ENCODE peak calls at places on chromosomes 11 and 22, in ten cellular contexts. One of them, this sample, is unnamed.

GRCh38 chr22:23395476-23396361 is 184.4 kb downstream of the IGLL1 start:
- DNase-seq in mammary epithelial cell: no peak
- DNase-seq in CD4-positive, CD25-positive, alpha-beta regulatory T cell: no peak
- DNase-seq in CD8-positive, alpha-beta T cell: no peak
- DNase-seq in left lung: no peak
- DNase-seq in PC-3: no peak
- DNase-seq in right cardiac atrium: no peak
- DNase-seq in MM.1S: no peak
- DNase-seq in cardiac muscle cell: no peak
- DNase-seq in stomach: no peak
- DNase-seq in this sample: no peak

GRCh38 chr11:31643831-31644230 is 134.3 kb downstream of the ELP4 start:
- DNase-seq in mammary epithelial cell: no peak
- DNase-seq in CD4-positive, CD25-positive, alpha-beta regulatory T cell: no peak
- DNase-seq in CD8-positive, alpha-beta T cell: no peak
- DNase-seq in left lung: no peak
- DNase-seq in PC-3: peak; percentile 78
- DNase-seq in right cardiac atrium: no peak
- DNase-seq in MM.1S: no peak
- DNase-seq in cardiac muscle cell: peak; percentile 42
- DNase-seq in stomach: no peak
- DNase-seq in this sample: no peak

GRCh38 chr22:45688606-45689080 is 17.0 kb downstream of the ATXN10 start:
- DNase-seq in mammary epithelial cell: peak; percentile 62
- DNase-seq in CD4-positive, CD25-positive, alpha-beta regulatory T cell: no peak
- DNase-seq in CD8-positive, alpha-beta T cell: no peak
- DNase-seq in left lung: no peak
- DNase-seq in PC-3: peak; percentile 91
- DNase-seq in right cardiac atrium: no peak
- DNase-seq in MM.1S: no peak
- DNase-seq in cardiac muscle cell: peak; percentile 91
- DNase-seq in stomach: no peak
- DNase-seq in this sample: no peak

GRCh38 chr11:64239662-64240466 is 1.0 kb upstream of the FKBP2 start:
- DNase-seq in mammary epithelial cell: no peak
- DNase-seq in CD4-positive, CD25-positive, alpha-beta regulatory T cell: no peak
- DNase-seq in CD8-positive, alpha-beta T cell: no peak
- DNase-seq in left lung: peak; percentile 42
- DNase-seq in PC-3: no peak
- DNase-seq in right cardiac atrium: no peak
- DNase-seq in MM.1S: no peak
- DNase-seq in cardiac muscle cell: no peak
- DNase-seq in stomach: no peak
- DNase-seq in this sample: no peak

GRCh38 chr11:74849525-74850391 is 99.1 kb downstream of the XRRA1 start:
- DNase-seq in mammary epithelial cell: peak; percentile 79
- DNase-seq in CD4-positive, CD25-positive, alpha-beta regulatory T cell: no peak
- DNase-seq in CD8-positive, alpha-beta T cell: no peak
- DNase-seq in left lung: no peak
- DNase-seq in PC-3: peak; percentile 74
- DNase-seq in right cardiac atrium: peak; percentile 49
- DNase-seq in MM.1S: no peak
- DNase-seq in cardiac muscle cell: peak; percentile 66
- DNase-seq in stomach: no peak
- DNase-seq in this sample: no peak

GRCh38 chr11:69640260-69640994 is 529 bp upstream of the CCND1 start:
- DNase-seq in mammary epithelial cell: peak; percentile 52
- DNase-seq in CD4-positive, CD25-positive, alpha-beta regulatory T cell: no peak
- DNase-seq in CD8-positive, alpha-beta T cell: no peak
- DNase-seq in left lung: no peak
- DNase-seq in PC-3: peak; percentile 35
- DNase-seq in right cardiac atrium: no peak
- DNase-seq in MM.1S: peak; percentile 40
- DNase-seq in cardiac muscle cell: peak; percentile 33
- DNase-seq in stomach: peak; percentile 57
- DNase-seq in this sample: no peak

GRCh38 chr22:50115693-50116092 is 25.9 kb downstream of the MOV10L1 start:
- DNase-seq in mammary epithelial cell: no peak
- DNase-seq in CD4-positive, CD25-positive, alpha-beta regulatory T cell: no peak
- DNase-seq in CD8-positive, alpha-beta T cell: no peak
- DNase-seq in left lung: no peak
- DNase-seq in PC-3: peak; percentile 80
- DNase-seq in right cardiac atrium: peak; percentile 22
- DNase-seq in MM.1S: no peak
- DNase-seq in cardiac muscle cell: peak; percentile 61
- DNase-seq in stomach: no peak
- DNase-seq in this sample: no peak

GRCh38 chr11:2885676-2886081 is at the start of gene CDKN1C:
- DNase-seq in mammary epithelial cell: peak; percentile 65
- DNase-seq in CD4-positive, CD25-positive, alpha-beta regulatory T cell: peak; percentile 79
- DNase-seq in CD8-positive, alpha-beta T cell: peak; percentile 84
- DNase-seq in left lung: peak; percentile 93
- DNase-seq in PC-3: peak; percentile 75
- DNase-seq in right cardiac atrium: peak; percentile 88
- DNase-seq in MM.1S: peak; percentile 85
- DNase-seq in cardiac muscle cell: peak; percentile 93
- DNase-seq in stomach: peak; percentile 92
- DNase-seq in this sample: no peak

GRCh38 chr11:40388097-40388818 is 1071.2 kb downstream of the LRRC4C start:
- DNase-seq in mammary epithelial cell: no peak
- DNase-seq in CD4-positive, CD25-positive, alpha-beta regulatory T cell: no peak
- DNase-seq in CD8-positive, alpha-beta T cell: no peak
- DNase-seq in left lung: no peak
- DNase-seq in PC-3: peak; percentile 63
- DNase-seq in right cardiac atrium: no peak
- DNase-seq in MM.1S: no peak
- DNase-seq in cardiac muscle cell: no peak
- DNase-seq in stomach: no peak
- DNase-seq in this sample: no peak

GRCh38 chr11:103053997-103054396 is 38.0 kb downstream of the DCUN1D5 start:
- DNase-seq in mammary epithelial cell: no peak
- DNase-seq in CD4-positive, CD25-positive, alpha-beta regulatory T cell: no peak
- DNase-seq in CD8-positive, alpha-beta T cell: no peak
- DNase-seq in left lung: no peak
- DNase-seq in PC-3: no peak
- DNase-seq in right cardiac atrium: no peak
- DNase-seq in MM.1S: no peak
- DNase-seq in cardiac muscle cell: no peak
- DNase-seq in stomach: no peak
- DNase-seq in this sample: no peak
- H3K27me3 ChIP-seq in mammary epithelial cell: no peaks in the 10 kb centered on the region
- H3K27me3 ChIP-seq in CD4-positive, CD25-positive, alpha-beta regulatory T cell: no peaks in the 10 kb centered on the region
- H3K27me3 ChIP-seq in CD8-positive, alpha-beta T cell: no peaks in the 10 kb centered on the region
- H3K27me3 ChIP-seq in left lung: no peaks in the 10 kb centered on the region
- H3K27me3 ChIP-seq in PC-3: no peaks in the 10 kb centered on the region
- H3K27me3 ChIP-seq in right cardiac atrium: no peaks in the 10 kb centered on the region
- H3K27me3 ChIP-seq in MM.1S: no peaks in the 10 kb centered on the region
- H3K27me3 ChIP-seq in cardiac muscle cell: no peaks in the 10 kb centered on the region
- H3K27me3 ChIP-seq in stomach: no peaks in the 10 kb centered on the region
- H3K27me3 ChIP-seq in this sample: no peaks in the 10 kb centered on the region

GRCh38 chr22:31626427-31627150 is 35.4 kb downstream of the PISD start:
- DNase-seq in mammary epithelial cell: no peak
- DNase-seq in CD4-positive, CD25-positive, alpha-beta regulatory T cell: no peak
- DNase-seq in CD8-positive, alpha-beta T cell: no peak
- DNase-seq in left lung: peak; percentile 49
- DNase-seq in PC-3: no peak
- DNase-seq in right cardiac atrium: peak; percentile 74
- DNase-seq in MM.1S: no peak
- DNase-seq in cardiac muscle cell: peak; percentile 45
- DNase-seq in stomach: peak; percentile 45
- DNase-seq in this sample: no peak
- H3K4me1 ChIP-seq in mammary epithelial cell: peaks cover 24% of the 10 kb centered on the region
- H3K4me1 ChIP-seq in CD4-positive, CD25-positive, alpha-beta regulatory T cell: peaks cover 30% of the 10 kb centered on the region
- H3K4me1 ChIP-seq in CD8-positive, alpha-beta T cell: peaks cover 38% of the 10 kb centered on the region
- H3K4me1 ChIP-seq in left lung: peaks cover 29% of the 10 kb centered on the region
- H3K4me1 ChIP-seq in PC-3: no peaks in the 10 kb centered on the region
- H3K4me1 ChIP-seq in right cardiac atrium: peaks cover 22% of the 10 kb centered on the region
- H3K4me1 ChIP-seq in MM.1S: peaks cover 8% of the 10 kb centered on the region
- H3K4me1 ChIP-seq in cardiac muscle cell: peaks cover 8% of the 10 kb centered on the region
- H3K4me1 ChIP-seq in stomach: peaks cover 46% of the 10 kb centered on the region
- H3K4me1 ChIP-seq in this sample: peaks cover 39% of the 10 kb centered on the region

GRCh38 chr22:28769394-28770085 is 3.0 kb upstream of the CCDC117 start:
- DNase-seq in mammary epithelial cell: no peak
- DNase-seq in CD4-positive, CD25-positive, alpha-beta regulatory T cell: no peak
- DNase-seq in CD8-positive, alpha-beta T cell: no peak
- DNase-seq in left lung: no peak
- DNase-seq in PC-3: no peak
- DNase-seq in right cardiac atrium: no peak
- DNase-seq in MM.1S: no peak
- DNase-seq in cardiac muscle cell: no peak
- DNase-seq in stomach: no peak
- DNase-seq in this sample: no peak

GRCh38 chr22:28768701-28769393 is 3.6 kb upstream of the CCDC117 start:
- DNase-seq in mammary epithelial cell: no peak
- DNase-seq in CD4-positive, CD25-positive, alpha-beta regulatory T cell: no peak
- DNase-seq in CD8-positive, alpha-beta T cell: no peak
- DNase-seq in left lung: no peak
- DNase-seq in PC-3: no peak
- DNase-seq in right cardiac atrium: no peak
- DNase-seq in MM.1S: no peak
- DNase-seq in cardiac muscle cell: no peak
- DNase-seq in stomach: no peak
- DNase-seq in this sample: no peak

GRCh38 chr22:28773461-28773867 is 969 bp downstream of the CCDC117 start:
- DNase-seq in mammary epithelial cell: peak; percentile 55
- DNase-seq in CD4-positive, CD25-positive, alpha-beta regulatory T cell: peak; percentile 58
- DNase-seq in CD8-positive, alpha-beta T cell: no peak
- DNase-seq in left lung: no peak
- DNase-seq in PC-3: no peak
- DNase-seq in right cardiac atrium: no peak
- DNase-seq in MM.1S: peak; percentile 66
- DNase-seq in cardiac muscle cell: peak; percentile 34
- DNase-seq in stomach: no peak
- DNase-seq in this sample: no peak

GRCh38 chr22:28772633-28773460 is at the start of gene CCDC117:
- DNase-seq in mammary epithelial cell: peak; percentile 86
- DNase-seq in CD4-positive, CD25-positive, alpha-beta regulatory T cell: peak; percentile 97
- DNase-seq in CD8-positive, alpha-beta T cell: peak; percentile 91
- DNase-seq in left lung: peak; percentile 98
- DNase-seq in PC-3: peak; percentile 79
- DNase-seq in right cardiac atrium: peak; percentile 97
- DNase-seq in MM.1S: peak; percentile 95
- DNase-seq in cardiac muscle cell: peak; percentile 98
- DNase-seq in stomach: peak; percentile 94
- DNase-seq in this sample: peak; percentile 88

DNA sequence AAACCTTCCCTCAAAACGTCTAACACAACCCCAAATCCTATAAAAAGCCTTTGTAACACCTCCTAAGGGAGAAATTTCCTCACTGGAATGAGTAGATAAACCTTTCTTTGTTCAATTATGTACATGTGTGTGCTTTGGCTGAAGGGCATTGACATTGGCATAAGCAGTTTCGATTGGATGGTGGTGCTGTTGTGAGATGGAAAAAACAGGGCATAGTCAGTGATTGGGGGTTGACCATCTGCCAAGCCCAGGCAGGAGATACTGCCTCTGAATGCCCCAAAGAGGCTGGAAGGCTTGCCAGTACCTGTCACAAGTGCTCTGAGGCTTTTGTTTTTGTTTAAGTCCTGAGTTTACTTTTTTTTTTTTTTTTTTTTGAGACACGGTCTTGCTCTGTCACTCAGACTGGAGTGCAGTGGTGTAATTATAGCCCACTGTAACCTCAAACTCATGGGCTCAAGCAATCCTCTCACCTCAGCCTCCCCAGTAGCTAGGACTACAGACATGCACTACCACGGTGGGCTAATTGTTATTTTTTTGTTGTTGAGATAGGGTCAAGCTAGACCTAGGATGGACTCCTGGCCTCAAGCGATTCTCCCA is 1.2 kb upstream of the CCDC117 start:
- DNase-seq in mammary epithelial cell: peak; percentile 90
- DNase-seq in CD4-positive, CD25-positive, alpha-beta regulatory T cell: no peak
- DNase-seq in CD8-positive, alpha-beta T cell: no peak
- DNase-seq in left lung: no peak
- DNase-seq in PC-3: no peak
- DNase-seq in right cardiac atrium: no peak
- DNase-seq in MM.1S: no peak
- DNase-seq in cardiac muscle cell: no peak
- DNase-seq in stomach: peak; percentile 84
- DNase-seq in this sample: no peak
- H3K27me3 ChIP-seq in mammary epithelial cell: no peaks in the 10 kb centered on the region
- H3K27me3 ChIP-seq in CD4-positive, CD25-positive, alpha-beta regulatory T cell: no peaks in the 10 kb centered on the region
- H3K27me3 ChIP-seq in CD8-positive, alpha-beta T cell: no peaks in the 10 kb centered on the region
- H3K27me3 ChIP-seq in left lung: no peaks in the 10 kb centered on the region
- H3K27me3 ChIP-seq in PC-3: no peaks in the 10 kb centered on the region
- H3K27me3 ChIP-seq in right cardiac atrium: no peaks in the 10 kb centered on the region
- H3K27me3 ChIP-seq in MM.1S: no peaks in the 10 kb centered on the region
- H3K27me3 ChIP-seq in cardiac muscle cell: no peaks in the 10 kb centered on the region
- H3K27me3 ChIP-seq in stomach: no peaks in the 10 kb centered on the region
- H3K27me3 ChIP-seq in this sample: no peaks in the 10 kb centered on the region

GRCh38 chr11:36360318-36360717 is 64.2 kb downstream of the PRR5L start:
- DNase-seq in mammary epithelial cell: no peak
- DNase-seq in CD4-positive, CD25-positive, alpha-beta regulatory T cell: peak; percentile 34
- DNase-seq in CD8-positive, alpha-beta T cell: no peak
- DNase-seq in left lung: no peak
- DNase-seq in PC-3: no peak
- DNase-seq in right cardiac atrium: no peak
- DNase-seq in MM.1S: no peak
- DNase-seq in cardiac muscle cell: no peak
- DNase-seq in stomach: no peak
- DNase-seq in this sample: no peak

GRCh38 chr11:36361901-36362391 is 65.9 kb downstream of the PRR5L start:
- DNase-seq in mammary epithelial cell: peak; percentile 79
- DNase-seq in CD4-positive, CD25-positive, alpha-beta regulatory T cell: no peak
- DNase-seq in CD8-positive, alpha-beta T cell: no peak
- DNase-seq in left lung: no peak
- DNase-seq in PC-3: peak; percentile 40
- DNase-seq in right cardiac atrium: peak; percentile 37
- DNase-seq in MM.1S: no peak
- DNase-seq in cardiac muscle cell: peak; percentile 67
- DNase-seq in stomach: no peak
- DNase-seq in this sample: no peak

GRCh38 chr11:36362902-36363301 is 66.8 kb downstream of the PRR5L start:
- DNase-seq in mammary epithelial cell: peak; percentile 35
- DNase-seq in CD4-positive, CD25-positive, alpha-beta regulatory T cell: no peak
- DNase-seq in CD8-positive, alpha-beta T cell: no peak
- DNase-seq in left lung: no peak
- DNase-seq in PC-3: no peak
- DNase-seq in right cardiac atrium: no peak
- DNase-seq in MM.1S: no peak
- DNase-seq in cardiac muscle cell: peak; percentile 68
- DNase-seq in stomach: no peak
- DNase-seq in this sample: no peak

GRCh38 chr11:36361472-36361871 is 65.4 kb downstream of the PRR5L start:
- DNase-seq in mammary epithelial cell: peak; percentile 51
- DNase-seq in CD4-positive, CD25-positive, alpha-beta regulatory T cell: no peak
- DNase-seq in CD8-positive, alpha-beta T cell: no peak
- DNase-seq in left lung: no peak
- DNase-seq in PC-3: peak; percentile 23
- DNase-seq in right cardiac atrium: no peak
- DNase-seq in MM.1S: no peak
- DNase-seq in cardiac muscle cell: no peak
- DNase-seq in stomach: no peak
- DNase-seq in this sample: no peak

DNA sequence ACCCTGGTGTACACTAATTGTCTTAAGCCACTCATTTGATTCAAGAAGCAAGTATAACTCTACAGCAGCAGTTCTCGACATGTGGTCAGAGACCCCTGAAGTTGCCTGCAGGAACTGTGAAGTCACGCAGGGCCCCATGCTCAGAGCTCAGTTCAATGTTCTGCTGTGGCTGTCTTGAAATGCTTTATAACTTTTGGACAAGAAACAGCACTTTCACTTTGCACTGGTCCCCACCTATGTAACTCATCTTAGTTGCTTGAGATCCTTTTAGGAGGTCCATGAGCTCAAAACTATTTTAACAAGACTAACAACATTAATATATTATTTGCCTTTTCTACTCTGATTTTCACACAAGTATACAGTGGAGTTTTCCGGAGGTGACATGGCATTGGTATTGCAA is 64.7 kb downstream of the PRR5L start:
- DNase-seq in mammary epithelial cell: no peak
- DNase-seq in CD4-positive, CD25-positive, alpha-beta regulatory T cell: peak; percentile 24
- DNase-seq in CD8-positive, alpha-beta T cell: no peak
- DNase-seq in left lung: no peak
- DNase-seq in PC-3: no peak
- DNase-seq in right cardiac atrium: no peak
- DNase-seq in MM.1S: no peak
- DNase-seq in cardiac muscle cell: no peak
- DNase-seq in stomach: no peak
- DNase-seq in this sample: no peak
- H3K4me1 ChIP-seq in mammary epithelial cell: peaks cover 40% of the 10 kb centered on the region
- H3K4me1 ChIP-seq in CD4-positive, CD25-positive, alpha-beta regulatory T cell: peaks cover 15% of the 10 kb centered on the region
- H3K4me1 ChIP-seq in CD8-positive, alpha-beta T cell: peaks cover 10% of the 10 kb centered on the region
- H3K4me1 ChIP-seq in left lung: no peaks in the 10 kb centered on the region
- H3K4me1 ChIP-seq in PC-3: peaks cover 33% of the 10 kb centered on the region
- H3K4me1 ChIP-seq in right cardiac atrium: no peaks in the 10 kb centered on the region
- H3K4me1 ChIP-seq in MM.1S: peaks cover 9% of the 10 kb centered on the region
- H3K4me1 ChIP-seq in cardiac muscle cell: peaks cover 11% of the 10 kb centered on the region
- H3K4me1 ChIP-seq in stomach: no peaks in the 10 kb centered on the region
- H3K4me1 ChIP-seq in this sample: peaks cover 42% of the 10 kb centered on the region

This sample was measured in esophagus squamous epithelium.